ENCODE peak calls at places on chromosomes 7 and 10, in five cellular contexts. K is H1, C is A549, T is HepG2, E is ovary. F is an unnamed sample.

GRCh38 chr7:132066776-132067175 is 509.5 kb downstream of the PLXNA4 start:
- DNase-seq in E (peak; percentile 42), C (no peak), K (no peak), T (no peak), F (no peak)

GRCh38 chr7:15686209-15686956 is at the start of gene MEOX2:
- DNase-seq in C (peak; percentile 10), K (peak; percentile 63), E (peak; percentile 65), T (no peak), F (peak; percentile 81)

GRCh38 chr7:105743351-105743812 is 133.0 kb downstream of the ATXN7L1 start:
- DNase-seq in E (no peak), K (no peak), C (no peak), T (no peak), F (no peak)

GRCh38 chr7:25882151-25882773 is 269.7 kb upstream of the NFE2L3 start:
- DNase-seq in K (no peak), C (no peak), E (no peak), T (no peak), F (no peak)

GRCh38 chr10:101122270-101123084 is 8.6 kb upstream of the TLX1 start:
- DNase-seq in C (no peak), E (no peak), K (no peak), T (no peak), F (no peak)

GRCh38 chr7:131895541-131896173 is 339.2 kb upstream of the PODXL start:
- DNase-seq in T (no peak), E (no peak), K (no peak), C (peak; percentile 35), F (no peak)

GRCh38 chr7:12212051-12212485 is 974 bp downstream of the TMEM106B start:
- DNase-seq in K (no peak), E (no peak), C (no peak), T (peak; percentile 15), F (no peak)

GRCh38 chr7:30934225-30934624 is 22.6 kb downstream of the AQP1 start:
- DNase-seq in T (no peak), C (no peak), E (no peak), K (peak; percentile 33), F (no peak)

GRCh38 chr10:112361951-112362770 is 11.8 kb upstream of the ACSL5 start:
- DNase-seq in K (no peak), E (peak; percentile 46), C (no peak), T (no peak), F (peak; percentile 75)

GRCh38 chr7:158374586-158374985 is 213.0 kb downstream of the PTPRN2 start:
- DNase-seq in E (no peak), C (no peak), T (no peak), K (no peak), F (no peak)

GRCh38 chr10:74039561-74040145 is 41.7 kb downstream of the VCL start:
- DNase-seq in C (no peak), T (no peak), K (no peak), E (no peak), F (no peak)

GRCh38 chr10:27893320-27894014 is 105.4 kb downstream of the ODAD2 start:
- DNase-seq in C (no peak), E (no peak), K (no peak), T (no peak), F (no peak)

GRCh38 chr7:158468225-158468624 is 119.4 kb downstream of the PTPRN2 start:
- DNase-seq in E (no peak), K (no peak), T (no peak), C (no peak), F (no peak)

GRCh38 chr7:99219985-99220384 is 12.1 kb upstream of the KPNA7 start:
- DNase-seq in K (no peak), T (no peak), C (no peak), E (no peak), F (no peak)

GRCh38 chr7:46229409-46229808 is 308.3 kb upstream of the IGFBP3 start:
- DNase-seq in T (peak; percentile 10), E (no peak), K (no peak), C (peak; percentile 33), F (no peak)

GRCh38 chr7:2643386-2644229 is 11.8 kb downstream of the TTYH3 start:
- DNase-seq in K (no peak), E (no peak), T (no peak), C (no peak), F (no peak)

GRCh38 chr10:90133606-90134005 is 432.2 kb downstream of the KIF20B start:
- DNase-seq in T (no peak), K (no peak), E (no peak), C (no peak), F (no peak)

GRCh38 chr10:90125406-90125805 is 424.0 kb downstream of the KIF20B start:
- DNase-seq in T (no peak), C (no peak), E (no peak), K (no peak), F (no peak)

GRCh38 chr10:90125966-90126600 is 424.7 kb downstream of the KIF20B start:
- DNase-seq in T (no peak), K (no peak), C (no peak), E (no peak), F (no peak)

GRCh38 chr10:90130321-90131086 is 429.1 kb downstream of the KIF20B start:
- DNase-seq in T (no peak), E (no peak), K (no peak), C (no peak), F (no peak)
- TF ChIP-seq EP300 in T (no peak), E (no peak), K (no peak), C (no peak), F (no peak)

GRCh38 chr7:51297986-51298385 is 18.6 kb downstream of the COBL start:
- DNase-seq in K (no peak), C (no peak), E (no peak), T (no peak), F (no peak)

GRCh38 chr7:51299391-51300133 is 17.0 kb downstream of the COBL start:
- DNase-seq in E (no peak), K (no peak), C (no peak), T (no peak), F (no peak)

GRCh38 chr7:51298912-51299311 is 17.7 kb downstream of the COBL start:
- DNase-seq in K (no peak), E (no peak), T (no peak), C (no peak), F (peak; percentile 21)

GRCh38 chr7:51292596-51292995 is 24.0 kb downstream of the COBL start:
- DNase-seq in T (no peak), C (no peak), K (no peak), E (no peak), F (no peak)

DNA sequence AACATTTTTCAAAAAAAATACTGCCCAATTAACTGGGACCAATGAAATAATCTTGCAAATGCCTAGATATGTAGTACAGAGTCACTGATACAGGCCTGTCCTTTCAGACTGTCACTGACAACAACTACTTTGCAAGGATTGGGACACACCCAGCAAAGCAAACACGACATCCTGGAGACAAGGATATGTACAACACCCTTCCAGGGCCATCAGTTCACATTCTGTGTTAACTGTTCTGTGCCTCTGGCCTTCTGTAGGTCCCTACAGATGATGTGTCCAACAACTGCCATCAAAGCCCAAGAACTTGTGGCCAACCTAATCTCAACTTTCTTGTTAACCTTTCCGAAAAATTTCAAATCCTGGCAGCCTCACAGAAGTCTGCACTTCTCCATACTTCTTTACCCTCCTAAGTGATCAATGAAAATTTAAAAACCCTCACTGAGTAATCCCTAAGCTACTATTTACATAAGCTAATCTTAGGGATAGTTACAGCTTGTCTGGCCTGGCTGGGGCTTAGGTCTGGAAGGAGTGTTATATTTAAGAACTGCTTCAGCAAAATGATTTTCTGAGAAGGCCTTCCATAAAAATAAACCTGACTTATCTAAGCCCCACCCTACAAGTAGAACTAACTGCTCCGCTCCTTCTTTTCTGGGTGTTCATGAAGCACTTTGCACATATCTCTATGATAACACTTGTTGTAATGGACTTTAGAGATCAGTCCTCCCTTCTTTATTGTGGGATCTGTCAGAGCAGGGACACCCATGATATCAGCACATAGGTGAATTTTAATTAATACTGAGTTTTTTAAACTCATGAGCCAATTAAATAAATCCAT is 21.0 kb downstream of the COBL start:
- DNase-seq in T (no peak), E (no peak), C (no peak), K (no peak), F (no peak)
- TF ChIP-seq EP300 in T (no peak), E (no peak), C (no peak), K (no peak), F (no peak)

GRCh38 chr10:62651341-62651740 is 153.2 kb upstream of the ADO start:
- DNase-seq in K (no peak), T (no peak), E (no peak), C (no peak), F (no peak)

GRCh38 chr10:62648941-62649340 is 155.6 kb upstream of the ADO start:
- DNase-seq in C (no peak), T (no peak), K (no peak), E (no peak), F (no peak)

GRCh38 chr10:62643612-62644587 is 160.6 kb upstream of the ADO start:
- DNase-seq in C (no peak), K (no peak), E (no peak), T (no peak), F (no peak)

GRCh38 chr10:62650411-62650810 is 154.1 kb upstream of the ADO start:
- DNase-seq in K (no peak), E (no peak), C (no peak), T (no peak), F (no peak)

GRCh38 chr10:62647375-62648092 is 157.0 kb upstream of the ADO start:
- DNase-seq in K (no peak), C (no peak), E (no peak), T (no peak), F (no peak)
- TF ChIP-seq EP300 in K (no peak), C (no peak), E (no peak), T (no peak), F (no peak)

GRCh38 chr7:4745971-4746919 is 29.2 kb upstream of the AP5Z1 start:
- DNase-seq in K (no peak), E (no peak), T (peak; percentile 9), C (peak; percentile 49), F (no peak)

GRCh38 chr7:4747013-4747412 is 28.4 kb upstream of the AP5Z1 start:
- DNase-seq in E (no peak), K (no peak), T (no peak), C (no peak), F (no peak)

GRCh38 chr7:4745265-4745919 is 30.0 kb upstream of the AP5Z1 start:
- DNase-seq in K (no peak), E (no peak), T (no peak), C (no peak), F (no peak)

GRCh38 chr7:4742852-4743251 is 32.6 kb upstream of the AP5Z1 start:
- DNase-seq in E (no peak), C (no peak), K (no peak), T (no peak), F (no peak)

DNA sequence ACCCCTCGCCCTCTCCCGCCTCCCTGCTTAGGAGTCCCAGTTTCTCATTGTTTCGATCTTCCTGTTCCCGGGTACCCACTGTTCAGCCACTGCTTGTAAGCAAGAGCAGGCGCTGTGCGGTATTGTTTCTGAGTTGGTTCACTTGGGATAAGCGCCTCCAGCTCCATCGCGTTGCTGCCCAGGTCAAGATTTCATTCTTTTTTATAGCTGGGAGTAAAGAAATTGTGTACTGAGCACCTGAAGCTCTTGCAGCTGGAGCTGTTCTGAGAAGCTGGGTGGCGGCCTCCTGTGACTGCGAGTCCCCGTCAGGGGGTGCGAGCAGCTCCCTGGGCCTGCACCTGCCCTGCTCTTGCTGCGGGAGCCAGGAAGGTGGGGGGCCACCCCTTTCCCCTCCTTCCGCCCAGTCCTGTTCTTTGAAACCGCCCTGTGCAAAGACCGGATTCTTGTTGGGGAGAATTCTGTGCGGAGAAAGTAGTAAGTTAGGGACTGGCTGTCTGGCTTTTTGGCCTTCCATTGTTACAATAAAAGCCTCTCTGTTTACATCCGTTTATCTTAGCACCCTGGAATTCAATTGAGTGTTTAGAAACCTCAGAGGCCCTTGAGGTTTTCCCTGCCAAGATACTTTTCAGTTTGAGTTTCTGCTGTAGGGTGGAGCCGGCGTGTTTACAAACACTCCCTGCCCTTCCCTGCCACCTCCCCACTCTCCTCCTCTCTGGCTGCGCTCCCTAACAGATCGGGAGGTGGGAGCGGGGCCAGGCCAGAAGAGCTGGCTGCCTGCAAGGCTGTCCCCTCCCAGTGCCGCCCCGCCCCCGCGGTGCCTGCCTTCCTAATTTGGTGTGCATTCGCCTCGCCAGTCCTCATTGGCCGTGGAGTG is 30.8 kb upstream of the AP5Z1 start:
- DNase-seq in C (peak; percentile 96), E (peak; percentile 97), T (peak; percentile 93), K (peak; percentile 89), F (peak; percentile 99)
- TF ChIP-seq EP300 in C (peak; percentile 15), E (no peak), T (no peak), K (no peak), F (no peak)